ENCODE peak calls at places on chromosomes 7 and 10, in five cellular contexts. G is PC-9, H is spleen, S is fibroblast of lung, J is left lung. X is an unnamed sample.

GRCh38 chr7:18292584-18292983 is 203.0 kb upstream of the HDAC9 start:
- DNase-seq in G (no peak), H (no peak), S (no peak), J (no peak), X (no peak)

GRCh38 chr7:141160246-141160855 is 86.5 kb downstream of the TMEM178B start:
- DNase-seq in G (no peak), H (no peak), S (no peak), J (no peak), X (no peak)

GRCh38 chr7:119197872-119198527 is 973.5 kb downstream of the ANKRD7 start:
- DNase-seq in G (peak; percentile 31), H (no peak), S (peak; percentile 48), J (no peak), X (peak; percentile 41)

GRCh38 chr7:57769131-57769530 is 319.2 kb downstream of the ZNF716 start:
- DNase-seq in G (no peak), H (no peak), S (no peak), J (no peak), X (no peak)

GRCh38 chr10:3776796-3777571 is 8.0 kb downstream of the KLF6 start:
- DNase-seq in G (peak; percentile 74), H (no peak), S (peak; percentile 98), J (peak; percentile 42), X (peak; percentile 94)

GRCh38 chr7:134547738-134548054 is 1.2 kb upstream of the AKR1B15 start:
- DNase-seq in G (no peak), H (no peak), S (peak; percentile 73), J (peak; percentile 82), X (no peak)

GRCh38 chr7:13945670-13946069 is 43.8 kb downstream of the ETV1 start:
- DNase-seq in G (no peak), H (no peak), S (peak; percentile 76), J (no peak), X (no peak)

GRCh38 chr10:46523119-46523880 is 33.2 kb downstream of the GPRIN2 start:
- DNase-seq in G (peak; percentile 95), H (peak; percentile 78), S (peak; percentile 41), J (peak; percentile 88), X (no peak)

DNA sequence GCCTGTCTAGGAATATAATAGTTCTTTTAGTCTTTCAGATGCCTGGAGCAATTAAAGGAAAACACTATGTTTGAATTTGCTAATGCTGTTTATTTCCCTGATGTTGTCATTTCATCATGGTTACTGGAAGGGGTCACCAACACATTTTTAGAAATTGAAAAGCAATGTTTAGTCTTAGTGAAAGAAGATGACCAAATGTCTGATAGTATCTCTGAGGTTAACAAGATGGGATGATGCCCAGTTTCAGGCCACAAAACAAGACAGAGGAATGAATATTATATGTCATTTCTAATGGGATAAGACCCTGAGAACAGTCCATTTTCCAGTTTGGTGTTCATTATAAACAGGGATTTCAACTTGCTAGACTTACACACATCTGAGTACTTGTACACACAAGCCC is 559.8 kb downstream of the INHBA start:
- DNase-seq in G (no peak), H (no peak), S (peak; percentile 10), J (no peak), X (no peak)
- TF ChIP-seq CTCF in G (no peak), H (no peak), S (no peak), J (no peak), X (no peak)

DNA sequence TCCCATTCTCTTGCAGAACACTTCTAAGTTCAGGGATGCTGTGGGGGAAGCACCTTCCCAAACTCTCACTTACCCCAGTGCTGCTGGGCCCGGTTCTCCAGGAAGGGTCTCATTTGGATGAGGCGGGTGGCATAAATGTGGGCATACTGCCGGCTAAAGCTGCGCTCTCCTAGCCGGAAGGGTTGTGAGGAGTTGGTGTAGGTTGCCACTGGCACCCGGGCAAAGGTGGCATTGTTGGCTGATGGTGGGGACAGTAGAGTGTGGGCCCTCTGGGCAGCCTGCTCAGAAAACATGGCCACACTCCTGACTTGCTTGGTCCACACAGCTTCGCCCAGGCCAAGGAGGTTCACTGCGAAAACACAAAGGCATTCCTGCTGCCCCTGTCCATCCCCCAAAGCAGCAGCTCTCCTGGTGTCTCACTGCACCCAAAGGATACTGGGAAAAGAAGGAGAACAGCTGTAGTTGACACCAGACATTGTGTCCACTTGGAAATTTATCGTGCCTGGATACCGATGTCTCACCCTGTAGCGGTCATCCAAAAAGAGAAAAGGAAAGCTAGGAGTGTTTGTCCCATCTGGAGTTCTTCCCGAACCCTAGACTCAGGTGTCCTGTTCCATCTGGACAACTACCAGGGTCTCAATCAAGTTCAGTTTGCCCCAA is 1.5 kb downstream of the POLD2 start:
- DNase-seq in G (no peak), H (peak; percentile 63), S (no peak), J (no peak), X (no peak)
- H3K4me3 ChIP-seq in G (peak overlapping the region; percentile 65), H (no peak overlapping the region), S (peak overlapping the region; percentile 93), J (no peak overlapping the region), X (peak overlapping the region; percentile 78)

DNA sequence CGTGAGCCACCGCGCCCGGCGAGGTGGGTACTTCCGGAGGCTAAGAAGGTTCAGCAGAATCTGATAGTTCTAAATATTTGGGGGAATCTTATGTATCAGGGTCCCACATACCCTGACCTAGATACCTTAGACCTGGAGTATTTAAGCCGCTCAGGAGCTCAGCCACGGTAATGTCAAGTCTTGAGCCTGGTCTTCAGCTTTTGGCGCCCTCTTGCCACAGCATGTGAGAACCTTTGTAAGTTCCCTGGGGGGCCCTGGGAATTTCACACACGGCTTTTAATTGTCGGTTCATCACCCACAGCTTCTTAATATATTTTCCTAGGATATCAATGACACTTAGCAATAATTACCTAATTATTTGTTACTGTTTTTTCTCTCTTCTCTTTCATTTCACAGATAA is 324.3 kb upstream of the GALNT17 start:
- DNase-seq in G (no peak), H (no peak), S (no peak), J (no peak), X (no peak)
- TF ChIP-seq CTCF in G (no peak), H (no peak), S (no peak), J (no peak), X (no peak)

DNA sequence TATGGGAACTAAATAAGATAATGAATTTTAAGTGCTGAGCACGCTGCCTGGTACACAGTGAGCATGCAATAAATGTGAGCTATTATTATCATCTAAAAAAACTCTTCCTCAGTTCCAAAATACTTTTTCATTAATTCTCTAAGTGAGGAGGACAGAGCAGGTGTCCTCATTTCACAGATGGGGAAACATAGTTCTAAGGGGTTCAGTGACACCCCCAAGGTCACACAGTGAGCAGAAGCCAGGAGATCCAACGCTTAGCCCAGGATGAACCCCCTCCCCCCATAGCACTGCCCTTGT is 6.8 kb upstream of the RRP12 start:
- DNase-seq in G (no peak), H (no peak), S (no peak), J (no peak), X (no peak)
- H3K4me3 ChIP-seq in G (no peak overlapping the region), H (no peak overlapping the region), S (no peak overlapping the region), J (no peak overlapping the region), X (no peak overlapping the region)

X was measured in LNCaP clone FGC.